ENCODE peak calls at places on chromosomes 5 and 9, in seven cellular contexts. One of them, this sample, is unnamed.

GRCh38 chr9:6645153-6646027 is at the start of gene GLDC:
- DNase-seq in ecto neural progenitor cell: peak
- DNase-seq in activated naive CD8-positive, alpha-beta T cell treated with anti-CD3 and anti-CD28 coated beads, Interleukin-2, amount 50 U/mL, for 16 hours: no peak
- DNase-seq in activated CD4-positive, alpha-beta T cell treated with anti-CD3 and anti-CD28 coated beads, Interleukin-2, amount 10 ng/mL, durations not matched to agents 7 days and 5 days: peak
- DNase-seq in GM04504: no peak
- DNase-seq in NCI-H1417: peak
- DNase-seq in stimulated activated CD8-positive, alpha-beta memory T cell treated with anti-CD3 and anti-CD28 coated beads, Interleukin-2, amount 100 ng/mL, for 1 hour: no peak
- DNase-seq in this sample: peak

GRCh38 chr9:106696804-106697203 is 166.2 kb upstream of the ZNF462 start:
- DNase-seq in ecto neural progenitor cell: no peak
- DNase-seq in activated naive CD8-positive, alpha-beta T cell treated with anti-CD3 and anti-CD28 coated beads, Interleukin-2, amount 50 U/mL, for 16 hours: no peak
- DNase-seq in activated CD4-positive, alpha-beta T cell treated with anti-CD3 and anti-CD28 coated beads, Interleukin-2, amount 10 ng/mL, durations not matched to agents 7 days and 5 days: no peak
- DNase-seq in GM04504: no peak
- DNase-seq in NCI-H1417: no peak
- DNase-seq in stimulated activated CD8-positive, alpha-beta memory T cell treated with anti-CD3 and anti-CD28 coated beads, Interleukin-2, amount 100 ng/mL, for 1 hour: no peak
- DNase-seq in this sample: no peak

GRCh38 chr5:9045946-9046345 is 499.9 kb downstream of the SEMA5A start:
- DNase-seq in ecto neural progenitor cell: no peak
- DNase-seq in activated naive CD8-positive, alpha-beta T cell treated with anti-CD3 and anti-CD28 coated beads, Interleukin-2, amount 50 U/mL, for 16 hours: no peak
- DNase-seq in activated CD4-positive, alpha-beta T cell treated with anti-CD3 and anti-CD28 coated beads, Interleukin-2, amount 10 ng/mL, durations not matched to agents 7 days and 5 days: no peak
- DNase-seq in GM04504: no peak
- DNase-seq in NCI-H1417: no peak
- DNase-seq in stimulated activated CD8-positive, alpha-beta memory T cell treated with anti-CD3 and anti-CD28 coated beads, Interleukin-2, amount 100 ng/mL, for 1 hour: no peak
- DNase-seq in this sample: no peak

GRCh38 chr9:88722753-88723152 is 187.8 kb downstream of the NXNL2 start:
- DNase-seq in ecto neural progenitor cell: no peak
- DNase-seq in activated naive CD8-positive, alpha-beta T cell treated with anti-CD3 and anti-CD28 coated beads, Interleukin-2, amount 50 U/mL, for 16 hours: no peak
- DNase-seq in activated CD4-positive, alpha-beta T cell treated with anti-CD3 and anti-CD28 coated beads, Interleukin-2, amount 10 ng/mL, durations not matched to agents 7 days and 5 days: no peak
- DNase-seq in GM04504: no peak
- DNase-seq in NCI-H1417: no peak
- DNase-seq in stimulated activated CD8-positive, alpha-beta memory T cell treated with anti-CD3 and anti-CD28 coated beads, Interleukin-2, amount 100 ng/mL, for 1 hour: no peak
- DNase-seq in this sample: no peak

GRCh38 chr9:90956026-90956810 is 154.6 kb downstream of the SYK start:
- DNase-seq in ecto neural progenitor cell: no peak
- DNase-seq in activated naive CD8-positive, alpha-beta T cell treated with anti-CD3 and anti-CD28 coated beads, Interleukin-2, amount 50 U/mL, for 16 hours: no peak
- DNase-seq in activated CD4-positive, alpha-beta T cell treated with anti-CD3 and anti-CD28 coated beads, Interleukin-2, amount 10 ng/mL, durations not matched to agents 7 days and 5 days: no peak
- DNase-seq in GM04504: no peak
- DNase-seq in NCI-H1417: no peak
- DNase-seq in stimulated activated CD8-positive, alpha-beta memory T cell treated with anti-CD3 and anti-CD28 coated beads, Interleukin-2, amount 100 ng/mL, for 1 hour: no peak
- DNase-seq in this sample: no peak

GRCh38 chr9:92036411-92036746 is 78.8 kb downstream of the SPTLC1 start:
- DNase-seq in ecto neural progenitor cell: no peak
- DNase-seq in activated naive CD8-positive, alpha-beta T cell treated with anti-CD3 and anti-CD28 coated beads, Interleukin-2, amount 50 U/mL, for 16 hours: no peak
- DNase-seq in activated CD4-positive, alpha-beta T cell treated with anti-CD3 and anti-CD28 coated beads, Interleukin-2, amount 10 ng/mL, durations not matched to agents 7 days and 5 days: no peak
- DNase-seq in GM04504: no peak
- DNase-seq in NCI-H1417: no peak
- DNase-seq in stimulated activated CD8-positive, alpha-beta memory T cell treated with anti-CD3 and anti-CD28 coated beads, Interleukin-2, amount 100 ng/mL, for 1 hour: no peak
- DNase-seq in this sample: no peak

GRCh38 chr5:64923151-64923685 is 154.5 kb downstream of the CWC27 start:
- DNase-seq in ecto neural progenitor cell: no peak
- DNase-seq in activated naive CD8-positive, alpha-beta T cell treated with anti-CD3 and anti-CD28 coated beads, Interleukin-2, amount 50 U/mL, for 16 hours: no peak
- DNase-seq in activated CD4-positive, alpha-beta T cell treated with anti-CD3 and anti-CD28 coated beads, Interleukin-2, amount 10 ng/mL, durations not matched to agents 7 days and 5 days: no peak
- DNase-seq in GM04504: no peak
- DNase-seq in NCI-H1417: no peak
- DNase-seq in stimulated activated CD8-positive, alpha-beta memory T cell treated with anti-CD3 and anti-CD28 coated beads, Interleukin-2, amount 100 ng/mL, for 1 hour: no peak
- DNase-seq in this sample: no peak

GRCh38 chr5:143226872-143227271 is 176.6 kb downstream of the NR3C1 start:
- DNase-seq in ecto neural progenitor cell: no peak
- DNase-seq in activated naive CD8-positive, alpha-beta T cell treated with anti-CD3 and anti-CD28 coated beads, Interleukin-2, amount 50 U/mL, for 16 hours: no peak
- DNase-seq in activated CD4-positive, alpha-beta T cell treated with anti-CD3 and anti-CD28 coated beads, Interleukin-2, amount 10 ng/mL, durations not matched to agents 7 days and 5 days: no peak
- DNase-seq in GM04504: no peak
- DNase-seq in NCI-H1417: no peak
- DNase-seq in stimulated activated CD8-positive, alpha-beta memory T cell treated with anti-CD3 and anti-CD28 coated beads, Interleukin-2, amount 100 ng/mL, for 1 hour: no peak
- DNase-seq in this sample: no peak

GRCh38 chr9:94082956-94083355 is 1.3 kb upstream of the PTPDC1 start:
- DNase-seq in ecto neural progenitor cell: no peak
- DNase-seq in activated naive CD8-positive, alpha-beta T cell treated with anti-CD3 and anti-CD28 coated beads, Interleukin-2, amount 50 U/mL, for 16 hours: no peak
- DNase-seq in activated CD4-positive, alpha-beta T cell treated with anti-CD3 and anti-CD28 coated beads, Interleukin-2, amount 10 ng/mL, durations not matched to agents 7 days and 5 days: no peak
- DNase-seq in GM04504: no peak
- DNase-seq in NCI-H1417: no peak
- DNase-seq in stimulated activated CD8-positive, alpha-beta memory T cell treated with anti-CD3 and anti-CD28 coated beads, Interleukin-2, amount 100 ng/mL, for 1 hour: no peak
- DNase-seq in this sample: no peak

GRCh38 chr5:20229286-20230005 is 241.4 kb upstream of the CDH18 start:
- DNase-seq in ecto neural progenitor cell: no peak
- DNase-seq in activated naive CD8-positive, alpha-beta T cell treated with anti-CD3 and anti-CD28 coated beads, Interleukin-2, amount 50 U/mL, for 16 hours: no peak
- DNase-seq in activated CD4-positive, alpha-beta T cell treated with anti-CD3 and anti-CD28 coated beads, Interleukin-2, amount 10 ng/mL, durations not matched to agents 7 days and 5 days: no peak
- DNase-seq in GM04504: no peak
- DNase-seq in NCI-H1417: no peak
- DNase-seq in stimulated activated CD8-positive, alpha-beta memory T cell treated with anti-CD3 and anti-CD28 coated beads, Interleukin-2, amount 100 ng/mL, for 1 hour: no peak
- DNase-seq in this sample: no peak

GRCh38 chr5:174311531-174312269 is 266.2 kb downstream of the NSG2 start:
- DNase-seq in ecto neural progenitor cell: peak
- DNase-seq in activated naive CD8-positive, alpha-beta T cell treated with anti-CD3 and anti-CD28 coated beads, Interleukin-2, amount 50 U/mL, for 16 hours: peak
- DNase-seq in activated CD4-positive, alpha-beta T cell treated with anti-CD3 and anti-CD28 coated beads, Interleukin-2, amount 10 ng/mL, durations not matched to agents 7 days and 5 days: peak
- DNase-seq in GM04504: peak
- DNase-seq in NCI-H1417: peak
- DNase-seq in stimulated activated CD8-positive, alpha-beta memory T cell treated with anti-CD3 and anti-CD28 coated beads, Interleukin-2, amount 100 ng/mL, for 1 hour: no peak
- DNase-seq in this sample: peak

GRCh38 chr9:128987800-128988199 is 40.3 kb downstream of the NUP188 start:
- DNase-seq in ecto neural progenitor cell: no peak
- DNase-seq in activated naive CD8-positive, alpha-beta T cell treated with anti-CD3 and anti-CD28 coated beads, Interleukin-2, amount 50 U/mL, for 16 hours: no peak
- DNase-seq in activated CD4-positive, alpha-beta T cell treated with anti-CD3 and anti-CD28 coated beads, Interleukin-2, amount 10 ng/mL, durations not matched to agents 7 days and 5 days: no peak
- DNase-seq in GM04504: peak
- DNase-seq in NCI-H1417: no peak
- DNase-seq in stimulated activated CD8-positive, alpha-beta memory T cell treated with anti-CD3 and anti-CD28 coated beads, Interleukin-2, amount 100 ng/mL, for 1 hour: no peak
- DNase-seq in this sample: no peak

GRCh38 chr9:16221822-16222547 is 648.5 kb downstream of the BNC2 start:
- DNase-seq in ecto neural progenitor cell: no peak
- DNase-seq in activated naive CD8-positive, alpha-beta T cell treated with anti-CD3 and anti-CD28 coated beads, Interleukin-2, amount 50 U/mL, for 16 hours: no peak
- DNase-seq in activated CD4-positive, alpha-beta T cell treated with anti-CD3 and anti-CD28 coated beads, Interleukin-2, amount 10 ng/mL, durations not matched to agents 7 days and 5 days: no peak
- DNase-seq in GM04504: no peak
- DNase-seq in NCI-H1417: no peak
- DNase-seq in stimulated activated CD8-positive, alpha-beta memory T cell treated with anti-CD3 and anti-CD28 coated beads, Interleukin-2, amount 100 ng/mL, for 1 hour: no peak
- DNase-seq in this sample: no peak